ENCODE peak calls at places on chromosomes 6 and 20, in four cellular contexts. F is H1, X is IMR-90, U is mesendoderm. I is an unnamed sample.
A peak's percentile ranks its signal among the peaks of the same experiment; 100 is the strongest.

GRCh38 chr6:132919476-132919875 is 105.1 kb downstream of the RPS12 start:
- DNase-seq in F (no peak), U (no peak), X (peak; percentile 98), I (no peak)

GRCh38 chr6:32092760-32093497 is 16.2 kb downstream of the TNXB start:
- DNase-seq in X (peak; percentile 84), F (no peak), U (no peak), I (no peak)

GRCh38 chr6:128508588-128509296 is 11.7 kb downstream of the PTPRK start:
- DNase-seq in F (no peak), U (no peak), X (peak; percentile 93), I (no peak)

GRCh38 chr6:118787746-118788419 is 106.1 kb upstream of the ASF1A start:
- DNase-seq in F (no peak), U (no peak), X (no peak), I (no peak)

GRCh38 chr6:27829453-27830211 is 82.6 kb downstream of the OR2B2 start:
- DNase-seq in U (peak; percentile 46), X (peak; percentile 45), F (no peak), I (no peak)

GRCh38 chr20:58755751-58756524 is 63.3 kb downstream of the NPEPL1 start:
- DNase-seq in X (no peak), F (no peak), U (no peak), I (peak; percentile 17)

GRCh38 chr6:78749326-78749725 is 118.0 kb upstream of the IRAK1BP1 start:
- DNase-seq in F (no peak), X (peak; percentile 1), U (no peak), I (no peak)

GRCh38 chr6:149362289-149362688 is 37.8 kb upstream of the SUMO4 start:
- DNase-seq in X (no peak), F (no peak), U (no peak), I (no peak)

GRCh38 chr20:45052698-45053440 is 48.1 kb downstream of the KCNS1 start:
- DNase-seq in X (peak; percentile 81), U (no peak), F (no peak), I (no peak)

GRCh38 chr6:158818580-158819212 is 472 bp downstream of the EZR start:
- DNase-seq in F (no peak), U (peak; percentile 84), X (peak; percentile 65), I (peak; percentile 69)

GRCh38 chr6:139650941-139651340 is 276.5 kb upstream of the CITED2 start:
- DNase-seq in U (no peak), F (no peak), X (no peak), I (no peak)

GRCh38 chr6:2114100-2114499 is 131.3 kb downstream of the GMDS start:
- DNase-seq in F (no peak), U (no peak), X (no peak), I (no peak)

GRCh38 chr20:13166006-13166405 is 55.1 kb upstream of the ISM1 start:
- DNase-seq in X (no peak), F (no peak), U (no peak), I (no peak)

GRCh38 chr20:39381598-39381997 is 419.5 kb downstream of the DHX35 start:
- DNase-seq in X (no peak), U (peak; percentile 54), F (no peak), I (no peak)

GRCh38 chr20:25685276-25686080 is 11.2 kb downstream of the ZNF337 start:
- DNase-seq in F (no peak), U (no peak), X (no peak), I (no peak)

GRCh38 chr6:150684715-150685459 is 85.2 kb downstream of the PLEKHG1 start:
- DNase-seq in F (no peak), U (no peak), X (no peak), I (no peak)

GRCh38 chr20:51014797-51015722 is 7.8 kb downstream of the KCNG1 start:
- DNase-seq in X (peak; percentile 73), U (peak; percentile 92), F (no peak), I (peak; percentile 81)

GRCh38 chr20:41329435-41330342 is 10.9 kb upstream of the LPIN3 start:
- DNase-seq in F (no peak), X (peak; percentile 99), U (peak; percentile 80), I (no peak)

GRCh38 chr6:7146079-7146828 is 38.5 kb downstream of the RREB1 start:
- DNase-seq in X (peak; percentile 80), F (no peak), U (peak; percentile 58), I (no peak)

GRCh38 chr6:11363881-11364576 is 131.6 kb upstream of the NEDD9 start:
- DNase-seq in X (no peak), U (no peak), F (no peak), I (no peak)

GRCh38 chr20:35339007-35339406 is 46.8 kb upstream of the FAM83C start:
- DNase-seq in U (no peak), X (peak; percentile 99), F (no peak), I (no peak)

GRCh38 chr6:169832247-169832948 is 81.0 kb downstream of the ERMARD start:
- DNase-seq in U (no peak), X (peak; percentile 4), F (no peak), I (no peak)

GRCh38 chr6:153941768-153942167 is 97.3 kb upstream of the OPRM1 start:
- DNase-seq in X (no peak), F (no peak), U (no peak), I (no peak)

DNA sequence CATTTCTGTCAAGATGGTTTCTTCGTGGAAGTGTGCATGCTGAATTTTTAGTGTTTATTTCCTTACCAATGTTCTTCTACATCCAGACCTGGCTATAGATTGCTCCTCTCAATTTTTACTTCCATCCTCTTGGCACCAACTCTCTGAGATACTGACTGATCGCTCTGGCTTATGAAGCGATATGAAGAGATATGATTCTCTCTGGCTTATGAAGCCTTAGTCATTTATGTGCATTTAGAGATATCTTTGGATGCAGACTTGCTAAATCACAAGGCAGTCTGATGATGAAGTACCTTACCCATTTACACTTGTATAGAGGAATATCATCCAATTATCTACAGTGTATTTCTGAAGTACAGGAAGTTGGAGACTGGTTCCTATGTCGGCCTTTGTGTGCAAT is 295.4 kb upstream of the STXBP5 start:
- DNase-seq in X (no peak), F (no peak), U (no peak), I (no peak)
- H4K5ac ChIP-seq in X (no peak overlapping the region), F (no peak overlapping the region), U (no peak overlapping the region), I (no peak overlapping the region)

GRCh38 chr6:89471287-89471867 is 38.4 kb downstream of the ANKRD6 start:
- DNase-seq in F (no peak), U (peak; percentile 55), X (no peak), I (no peak)

GRCh38 chr6:89462503-89462902 is 29.6 kb downstream of the ANKRD6 start:
- DNase-seq in U (no peak), F (no peak), X (no peak), I (no peak)

GRCh38 chr6:89464295-89464694 is 31.3 kb downstream of the ANKRD6 start:
- DNase-seq in X (no peak), U (no peak), F (no peak), I (no peak)

GRCh38 chr6:89468998-89469397 is 36.0 kb downstream of the ANKRD6 start:
- DNase-seq in F (no peak), X (no peak), U (no peak), I (no peak)

GRCh38 chr6:89467437-89467836 is 34.5 kb downstream of the ANKRD6 start:
- DNase-seq in U (no peak), X (no peak), F (no peak), I (no peak)
- H4K5ac ChIP-seq in U (no peak overlapping the region), X (no peak overlapping the region), F (no peak overlapping the region), I (no peak overlapping the region)

GRCh38 chr6:16488813-16489212 is 250.4 kb downstream of the GMPR start:
- DNase-seq in U (no peak), X (no peak), F (no peak), I (no peak)
- H4K5ac ChIP-seq in U (no peak overlapping the region), X (no peak overlapping the region), F (no peak overlapping the region), I (no peak overlapping the region)

DNA sequence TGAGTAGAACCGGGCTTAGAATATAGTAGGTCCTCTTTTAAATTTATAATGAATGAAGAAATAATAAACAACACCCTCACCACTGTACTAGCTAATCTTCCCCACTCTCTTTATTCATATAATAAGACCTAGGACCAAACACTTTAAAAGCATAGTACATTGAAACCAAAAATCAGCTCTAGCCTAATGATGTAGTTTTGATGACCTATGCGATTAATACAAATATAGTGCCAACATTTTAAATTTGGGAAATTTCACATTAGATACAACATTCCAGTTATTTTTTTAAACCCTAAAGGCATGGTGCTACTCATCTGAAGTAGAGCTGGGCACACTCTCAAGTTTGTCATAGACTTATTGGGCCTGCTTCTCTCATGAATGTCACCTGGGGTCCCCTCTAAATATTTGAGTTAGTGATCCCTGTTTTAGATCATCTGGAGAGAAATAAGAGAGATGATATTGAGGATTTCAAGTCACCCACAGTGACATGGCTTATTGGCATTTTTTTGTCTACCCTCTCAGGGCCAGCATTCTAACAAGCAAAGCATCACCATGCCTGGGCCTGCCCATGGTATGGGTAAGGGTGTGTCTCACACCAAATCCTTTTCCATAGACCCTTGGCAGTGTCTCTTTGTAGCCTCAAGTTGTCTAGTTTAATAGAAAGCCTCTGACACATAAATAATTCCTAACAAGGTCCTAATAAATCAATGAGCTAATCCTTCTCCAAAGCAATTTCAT is 319.8 kb downstream of the HIVEP2 start:
- DNase-seq in F (no peak), X (no peak), U (no peak), I (no peak)
- H4K5ac ChIP-seq in F (no peak overlapping the region), X (no peak overlapping the region), U (no peak overlapping the region), I (no peak overlapping the region)

DNA sequence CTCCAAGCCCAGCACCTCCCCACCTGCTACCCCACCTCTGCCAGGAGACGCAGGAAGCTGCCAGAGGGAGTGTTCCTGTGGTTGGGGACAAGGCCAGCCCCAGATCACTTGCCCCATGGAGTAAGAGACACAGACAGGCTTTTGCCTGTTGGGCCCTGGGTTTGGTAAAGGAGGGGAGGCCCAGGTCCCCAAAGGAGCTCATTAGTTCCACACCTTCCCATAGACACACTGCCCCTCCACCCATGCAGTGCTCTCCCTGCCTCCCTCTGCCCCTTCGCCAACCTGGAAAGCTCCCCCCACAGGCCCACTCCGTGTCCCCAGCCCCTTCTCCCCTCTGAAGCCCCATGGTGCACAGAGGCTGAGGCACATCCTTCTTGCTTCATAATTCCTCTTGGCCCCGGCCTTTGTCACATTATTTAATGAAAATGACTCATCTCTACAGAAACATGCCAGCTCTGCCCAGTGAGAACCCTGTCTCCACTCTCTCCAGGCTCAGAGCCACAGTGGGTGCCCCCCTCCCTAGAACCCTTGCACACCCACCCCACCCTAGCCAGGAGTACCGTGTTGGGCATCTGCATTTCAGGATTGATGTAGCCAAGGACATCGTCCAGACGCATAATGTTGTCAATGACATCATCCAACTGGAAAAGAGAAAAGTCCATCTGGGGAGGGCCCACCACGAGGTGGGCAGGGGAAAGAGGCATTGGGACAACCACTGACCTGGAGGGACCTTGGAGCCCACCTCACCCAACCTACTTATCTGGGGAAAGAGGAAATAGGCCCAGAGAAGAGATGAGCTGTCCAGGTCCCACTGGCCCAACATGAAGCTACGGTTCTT is 46.0 kb downstream of the TFEB start:
- DNase-seq in U (no peak), X (peak; percentile 36), F (no peak), I (no peak)
- H4K5ac ChIP-seq in U (no peak overlapping the region), X (no peak overlapping the region), F (no peak overlapping the region), I (no peak overlapping the region)

DNA sequence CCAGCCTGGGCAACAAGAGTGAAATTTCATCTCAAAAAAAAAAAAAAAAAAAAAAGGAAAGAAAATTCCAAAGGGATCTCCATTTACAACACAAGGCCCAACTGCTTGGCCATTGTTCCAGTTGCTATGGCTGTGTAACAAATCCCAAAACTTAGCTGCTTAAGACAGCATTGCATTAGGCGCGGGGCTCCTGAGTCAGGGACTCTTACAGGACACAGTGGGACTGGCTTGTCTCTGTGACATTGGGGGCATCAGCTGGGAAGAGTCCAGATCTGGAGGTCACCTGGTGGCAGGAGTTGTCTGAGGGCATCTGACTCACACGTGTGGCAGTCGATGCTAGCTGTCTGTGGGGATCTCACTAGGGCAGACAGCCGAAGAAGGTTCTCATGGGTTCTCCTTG is 35.6 kb downstream of the TTLL9 start:
- DNase-seq in F (no peak), X (no peak), U (no peak), I (peak; percentile 60)
- H4K5ac ChIP-seq in F (no peak overlapping the region), X (no peak overlapping the region), U (no peak overlapping the region), I (no peak overlapping the region)

GRCh38 chr6:142342986-142343385 is 41.2 kb downstream of the ADGRG6 start:
- DNase-seq in F (no peak), U (no peak), X (no peak), I (no peak)
- H4K5ac ChIP-seq in F (no peak overlapping the region), U (no peak overlapping the region), X (no peak overlapping the region), I (no peak overlapping the region)